ENCODE peak calls at places on chromosomes 2 and 18, in six cellular contexts. B is posterior cingulate gyrus; M is stimulated activated CD4-positive, alpha-beta T cell treated with anti-CD3 and anti-CD28 coated beads, Interleukin-4, amount 100 ng/mL, for 1 hour; S is cardiac muscle cell; K is stimulated activated naive CD8-positive, alpha-beta T cell treated with anti-CD3 and anti-CD28 coated beads, Interleukin-15, Interleukin-2, amounts not matched to agents 100 U/mL and 50 U/mL, for 24 hours; J is activated CD4-positive, alpha-beta T cell treated with anti-CD3 and anti-CD28 coated beads, Interleukin-2, amount 10 ng/mL, durations not matched to agents 24 days and 14 days. C is an unnamed sample.

GRCh38 chr2:68463287-68463877 is 3.7 kb downstream of the FBXO48 start:
- DNase-seq in B (no peak), J (peak), M (no peak), S (peak), K (no peak), C (peak)

GRCh38 chr2:149018971-149019370 is 19.5 kb upstream of the LYPD6B start:
- DNase-seq in K (no peak), S (no peak), B (no peak), M (no peak), J (no peak), C (no peak)

GRCh38 chr18:47969851-47970250 is 39.4 kb upstream of the SMAD2 start:
- DNase-seq in B (no peak), S (no peak), M (no peak), K (no peak), J (no peak), C (no peak)

GRCh38 chr2:28683100-28683706 is 68.4 kb upstream of the PPP1CB start:
- DNase-seq in J (no peak), K (no peak), B (peak), M (no peak), S (peak), C (peak)

GRCh38 chr18:31102020-31102684 is at the start of gene DSC2:
- DNase-seq in J (no peak), M (no peak), B (peak), S (peak), K (no peak), C (no peak)

GRCh38 chr18:46464926-46465655 is 191.9 kb downstream of the LOXHD1 start:
- DNase-seq in M (no peak), S (no peak), K (no peak), J (no peak), B (no peak), C (no peak)

GRCh38 chr2:113324684-113325160 is 46.0 kb upstream of the PAX8 start:
- DNase-seq in S (peak), K (peak), J (peak), B (peak), M (peak), C (peak)

GRCh38 chr2:195706161-195706900 is 49.3 kb downstream of the SLC39A10 start:
- DNase-seq in S (peak), M (no peak), J (no peak), K (no peak), B (no peak), C (peak)

GRCh38 chr2:137287934-137288639 is 522.7 kb downstream of the THSD7B start:
- DNase-seq in B (no peak), M (no peak), J (no peak), K (no peak), S (no peak), C (no peak)

GRCh38 chr18:80148316-80149199 is 39.5 kb downstream of the ADNP2 start:
- DNase-seq in K (no peak), S (no peak), J (no peak), B (no peak), M (no peak), C (peak)

GRCh38 chr2:216215991-216216390 is 106.8 kb downstream of the XRCC5 start:
- DNase-seq in J (peak), M (no peak), K (no peak), B (no peak), S (peak), C (peak)

GRCh38 chr2:172438741-172439508 is 11.5 kb downstream of the ITGA6 start:
- DNase-seq in J (no peak), K (no peak), S (no peak), B (no peak), M (no peak), C (peak)

GRCh38 chr2:28395334-28396061 is 2.8 kb downstream of the FOSL2 start:
- DNase-seq in M (no peak), K (no peak), S (no peak), B (no peak), J (peak), C (peak)

GRCh38 chr18:56873441-56874140 is 222.4 kb downstream of the WDR7 start:
- DNase-seq in S (peak), K (no peak), J (no peak), M (no peak), B (no peak), C (no peak)

GRCh38 chr2:23988371-23988770 is 21.5 kb upstream of the MFSD2B start:
- DNase-seq in K (no peak), J (no peak), M (no peak), B (no peak), S (no peak), C (peak)

GRCh38 chr2:171741189-171741588 is 53.9 kb downstream of the DYNC1I2 start:
- DNase-seq in M (no peak), J (peak), S (no peak), K (no peak), B (no peak), C (peak)

GRCh38 chr2:239711911-239712570 is 311.2 kb upstream of the HDAC4 start:
- DNase-seq in K (no peak), M (no peak), B (no peak), J (no peak), S (no peak), C (no peak)

GRCh38 chr18:45726603-45727002 is 2.6 kb downstream of the SLC14A1 start:
- DNase-seq in S (no peak), J (no peak), K (no peak), M (no peak), B (no peak), C (no peak)

GRCh38 chr2:230203110-230203676 is 16.6 kb downstream of the SP110 start:
- DNase-seq in K (no peak), B (no peak), M (no peak), J (no peak), S (no peak), C (no peak)

GRCh38 chr18:79552696-79553095 is 126.9 kb upstream of the CTDP1 start:
- DNase-seq in M (no peak), K (no peak), J (no peak), B (peak), S (no peak), C (no peak)

GRCh38 chr2:174718591-174718990 is 45.7 kb downstream of the CHRNA1 start:
- DNase-seq in M (no peak), S (no peak), J (no peak), B (no peak), K (no peak), C (no peak)

GRCh38 chr2:8447610-8448221 is 234.1 kb upstream of the ID2 start:
- DNase-seq in J (no peak), S (no peak), B (no peak), K (no peak), M (no peak), C (peak)

GRCh38 chr2:100213595-100213994 is 71.2 kb upstream of the AFF3 start:
- DNase-seq in M (no peak), K (no peak), J (no peak), S (no peak), B (no peak), C (no peak)

GRCh38 chr2:203858176-203858575 is 9.4 kb upstream of the CTLA4 start:
- DNase-seq in J (peak), B (no peak), S (no peak), K (no peak), M (no peak), C (no peak)

GRCh38 chr2:143683977-143684376 is 554.8 kb downstream of the ARHGAP15 start:
- DNase-seq in B (no peak), S (no peak), K (no peak), M (no peak), J (no peak), C (no peak)

GRCh38 chr2:131092409-131093065 is 723 bp downstream of the FAM168B start:
- DNase-seq in J (no peak), S (no peak), M (no peak), K (no peak), B (no peak), C (no peak)

GRCh38 chr2:98959759-98960507 is 23.9 kb upstream of the CRACDL start:
- DNase-seq in J (no peak), K (no peak), S (no peak), M (no peak), B (no peak), C (no peak)

GRCh38 chr2:55916473-55917049 is 7.0 kb downstream of the EFEMP1 start:
- DNase-seq in B (no peak), J (no peak), M (no peak), K (no peak), S (no peak), C (no peak)

GRCh38 chr2:166613226-166613625 is 119.2 kb upstream of the SCN7A start:
- DNase-seq in K (no peak), S (no peak), M (no peak), B (no peak), J (no peak), C (no peak)

GRCh38 chr2:144776766-144777165 is 256.8 kb upstream of the ZEB2 start:
- DNase-seq in J (no peak), M (no peak), K (no peak), B (no peak), S (no peak), C (peak)

GRCh38 chr2:217840522-217840921 is 162.3 kb downstream of the TNS1 start:
- DNase-seq in J (no peak), S (no peak), B (peak), K (no peak), M (no peak), C (no peak)

GRCh38 chr2:119064567-119064966 is 94.0 kb downstream of the C1QL2 start:
- DNase-seq in B (no peak), S (no peak), M (no peak), J (no peak), K (no peak), C (no peak)

C was measured in HFFc6.